ENCODE peak calls at places on chromosome 21, in ten cellular contexts. J, A, Q, G, S, F, W, R, V and I are unnamed samples.

GRCh38 chr21:41648591-41649031 is 118.2 kb downstream of the RIPK4 start:
- DNase-seq in J (no peak), A (no peak), Q (no peak), G (no peak), S (no peak), F (no peak), W (no peak), R (no peak), V (no peak), I (no peak)

GRCh38 chr21:18460979-18461378 is 57.4 kb upstream of the TMPRSS15 start:
- DNase-seq in J (no peak), A (no peak), Q (no peak), G (no peak), S (no peak), F (no peak), W (no peak), R (no peak), V (no peak), I (no peak)

GRCh38 chr21:44842721-44843445 is 25.0 kb upstream of the SUMO3 start:
- DNase-seq in J (peak; percentile 41), A (no peak), Q (no peak), G (no peak), S (no peak), F (no peak), W (no peak), R (no peak), V (no peak), I (no peak)

GRCh38 chr21:42472521-42472920 is 23.5 kb downstream of the RSPH1 start:
- DNase-seq in J (no peak), A (no peak), Q (no peak), G (no peak), S (no peak), F (no peak), W (no peak), R (peak; percentile 5), V (no peak), I (no peak)

GRCh38 chr21:45140346-45140940 is 66.1 kb downstream of the ADARB1 start:
- DNase-seq in J (peak; percentile 76), A (peak; percentile 74), Q (peak; percentile 86), G (peak; percentile 68), S (peak; percentile 83), F (no peak), W (no peak), R (peak; percentile 77), V (peak; percentile 68), I (peak; percentile 67)

GRCh38 chr21:26818911-26819310 is 26.3 kb downstream of the ADAMTS1 start:
- DNase-seq in J (no peak), A (no peak), Q (no peak), G (no peak), S (no peak), F (no peak), W (no peak), R (no peak), V (no peak), I (no peak)

GRCh38 chr21:46287541-46287940 is 1.4 kb downstream of the YBEY start:
- DNase-seq in J (no peak), A (no peak), Q (no peak), G (no peak), S (no peak), F (no peak), W (no peak), R (no peak), V (no peak), I (no peak)

GRCh38 chr21:41506526-41507520 is 1.1 kb downstream of the TMPRSS2 start:
- DNase-seq in J (peak; percentile 72), A (no peak), Q (no peak), G (peak; percentile 69), S (no peak), F (no peak), W (no peak), R (peak; percentile 56), V (no peak), I (no peak)

GRCh38 chr21:18499761-18500376 is 96.3 kb upstream of the TMPRSS15 start:
- DNase-seq in J (no peak), A (no peak), Q (peak; percentile 83), G (peak; percentile 46), S (no peak), F (no peak), W (no peak), R (peak; percentile 12), V (no peak), I (no peak)

GRCh38 chr21:21715286-21715969 is 717.2 kb downstream of the NCAM2 start:
- DNase-seq in J (no peak), A (no peak), Q (no peak), G (no peak), S (no peak), F (no peak), W (no peak), R (no peak), V (no peak), I (no peak)

GRCh38 chr21:26391166-26391565 is 181.9 kb downstream of the CYYR1 start:
- DNase-seq in J (no peak), A (no peak), Q (no peak), G (no peak), S (no peak), F (no peak), W (no peak), R (no peak), V (no peak), I (no peak)

GRCh38 chr21:46142581-46143473 is 12.6 kb downstream of the FTCD start:
- DNase-seq in J (no peak), A (peak; percentile 44), Q (peak; percentile 82), G (no peak), S (peak; percentile 13), F (no peak), W (no peak), R (no peak), V (peak; percentile 18), I (no peak)

GRCh38 chr21:37860416-37860815 is 55.8 kb downstream of the KCNJ6 start:
- DNase-seq in J (no peak), A (no peak), Q (no peak), G (no peak), S (no peak), F (no peak), W (peak; percentile 70), R (no peak), V (no peak), I (no peak)

GRCh38 chr21:27062441-27062840 is 95.6 kb upstream of the ADAMTS5 start:
- DNase-seq in J (no peak), A (no peak), Q (no peak), G (no peak), S (no peak), F (no peak), W (no peak), R (no peak), V (no peak), I (no peak)

DNA sequence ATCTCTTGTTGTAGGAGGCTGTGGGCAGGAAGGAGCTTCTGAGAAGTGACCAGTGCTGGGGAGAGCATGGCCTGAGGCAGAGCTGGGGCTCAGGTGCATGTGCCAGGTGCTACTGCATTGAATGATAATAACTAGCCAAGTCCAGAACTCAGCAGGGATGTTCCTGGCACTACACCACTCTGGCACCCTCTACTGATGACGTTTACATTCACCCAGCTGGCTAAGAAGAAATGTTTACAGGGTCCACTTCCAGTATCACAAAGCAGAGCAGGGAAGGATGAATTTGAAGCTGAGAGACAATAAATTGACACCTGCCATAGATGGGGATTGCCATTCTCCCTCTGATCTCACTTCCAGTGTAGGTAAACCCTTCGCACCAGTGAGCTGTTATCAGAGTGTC is 411.8 kb downstream of the SETD4 start:
- DNase-seq in J (no peak), A (no peak), Q (no peak), G (peak; percentile 29), S (no peak), F (no peak), W (peak; percentile 53), R (no peak), V (no peak), I (no peak)
- TF ChIP-seq CTCF in J (no peak), A (no peak), Q (no peak), G (no peak), S (no peak), F (no peak), W (no peak), R (no peak), V (no peak), I (no peak)

GRCh38 chr21:32727728-32728454 is at the start of gene SYNJ1:
- DNase-seq in J (peak; percentile 94), A (peak; percentile 95), Q (peak; percentile 95), G (peak; percentile 95), S (peak; percentile 96), F (peak; percentile 57), W (peak; percentile 98), R (peak; percentile 97), V (peak; percentile 96), I (peak; percentile 91)
- TF ChIP-seq POLR2A in J (peak; percentile 46), A (peak; percentile 66), Q (peak; percentile 58), G (peak; percentile 85), S (no peak), F (no peak), W (peak; percentile 68), R (peak; percentile 89), V (peak; percentile 83), I (peak; percentile 83)

DNA sequence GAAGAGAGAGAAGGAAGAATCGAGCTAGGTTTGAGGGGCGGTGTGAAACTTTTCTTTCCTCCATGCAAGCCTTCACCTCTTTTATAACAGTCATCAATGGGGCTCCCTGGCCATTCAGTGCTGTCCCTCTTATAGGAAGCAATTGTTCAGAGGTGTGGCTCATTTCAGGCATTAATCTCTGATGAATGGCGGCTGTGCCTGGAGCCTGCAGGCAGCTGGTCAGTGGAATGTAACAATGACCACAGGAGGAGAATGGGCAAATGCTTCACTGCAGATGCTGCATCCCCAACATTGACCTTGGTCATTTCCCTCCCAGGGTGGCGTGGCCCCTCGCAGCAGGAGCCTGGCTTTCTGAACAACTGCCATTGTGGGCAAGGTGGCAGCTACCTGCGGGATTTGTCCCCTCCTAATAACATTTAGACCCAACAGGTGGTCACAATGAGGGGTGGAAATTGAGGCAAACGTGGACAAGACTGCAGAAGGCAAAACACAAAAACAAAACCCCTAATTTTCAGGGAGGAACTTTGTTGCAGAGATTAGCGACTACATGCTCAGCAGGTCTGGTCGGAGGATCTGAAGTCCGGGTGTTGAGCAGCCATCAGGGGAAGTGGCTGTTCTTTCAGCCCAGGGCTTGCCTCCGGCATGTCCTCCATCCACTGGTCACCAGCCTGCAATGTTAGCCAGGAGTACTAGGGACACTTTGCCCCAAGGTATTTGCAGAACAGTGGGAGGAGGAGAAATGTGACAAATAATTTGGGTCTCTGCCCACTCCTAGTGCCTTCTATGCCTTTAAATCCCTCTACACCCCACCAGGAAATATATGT is 97.3 kb upstream of the PAXBP1 start:
- DNase-seq in J (no peak), A (no peak), Q (no peak), G (no peak), S (no peak), F (no peak), W (peak; percentile 42), R (no peak), V (no peak), I (no peak)
- H3K27me3 ChIP-seq in J (peaks cover 4% of the 10 kb centered on the region), A (no peaks in the 10 kb centered on the region), Q (no peaks in the 10 kb centered on the region), G (no peaks in the 10 kb centered on the region), S (no peaks in the 10 kb centered on the region), F (no peaks in the 10 kb centered on the region), W (no peaks in the 10 kb centered on the region), R (no peaks in the 10 kb centered on the region), V (no peaks in the 10 kb centered on the region), I (peaks cover 4% of the 10 kb centered on the region)

GRCh38 chr21:30838536-30838935 is 9.0 kb upstream of the KRTAP7-1 start:
- DNase-seq in J (no peak), A (no peak), Q (peak; percentile 78), G (no peak), S (no peak), F (no peak), W (no peak), R (no peak), V (no peak), I (no peak)

GRCh38 chr21:30842990-30843389 is 13.4 kb upstream of the KRTAP7-1 start:
- DNase-seq in J (no peak), A (no peak), Q (no peak), G (no peak), S (no peak), F (no peak), W (no peak), R (no peak), V (no peak), I (no peak)

GRCh38 chr21:30839304-30839703 is 9.7 kb upstream of the KRTAP7-1 start:
- DNase-seq in J (no peak), A (no peak), Q (peak; percentile 83), G (peak; percentile 52), S (no peak), F (no peak), W (no peak), R (peak; percentile 7), V (no peak), I (no peak)
- TF ChIP-seq CTCF in J (no peak), A (no peak), Q (peak; percentile 38), G (peak; percentile 40), S (no peak), F (no peak), W (no peak), R (no peak), V (no peak), I (no peak)